ENCODE peak calls at places on chromosome 14, in four cellular contexts. One of them, this sample, is unnamed. For H4K20me1, the result is how much of the 10 kb centered on the place peaks cover.

GRCh38 chr14:29426083-29426482 is 501.6 kb downstream of the PRKD1 start:
- DNase-seq in HepG2: no peak
- DNase-seq in K562: no peak
- DNase-seq in GM12878: no peak
- DNase-seq in this sample: no peak

GRCh38 chr14:65981192-65981843 is 504.9 kb upstream of the CCDC196 start:
- DNase-seq in HepG2: no peak
- DNase-seq in K562: no peak
- DNase-seq in GM12878: no peak
- DNase-seq in this sample: no peak

GRCh38 chr14:52244997-52245396 is 22.5 kb upstream of the PTGDR start:
- DNase-seq in HepG2: no peak
- DNase-seq in K562: no peak
- DNase-seq in GM12878: no peak
- DNase-seq in this sample: no peak

GRCh38 chr14:92340938-92341337 is 18.0 kb downstream of the SLC24A4 start:
- DNase-seq in HepG2: no peak
- DNase-seq in K562: no peak
- DNase-seq in GM12878: no peak
- DNase-seq in this sample: no peak

GRCh38 chr14:53016491-53016890 is 65.6 kb upstream of the FERMT2 start:
- DNase-seq in HepG2: no peak
- DNase-seq in K562: no peak
- DNase-seq in GM12878: no peak
- DNase-seq in this sample: no peak

GRCh38 chr14:64502476-64503183 is 1.0 kb downstream of the ZBTB25 start:
- DNase-seq in HepG2: no peak
- DNase-seq in K562: no peak
- DNase-seq in GM12878: no peak
- DNase-seq in this sample: no peak

GRCh38 chr14:92121207-92121669 is 268 bp downstream of the NDUFB1 start:
- DNase-seq in HepG2: peak
- DNase-seq in K562: no peak
- DNase-seq in GM12878: no peak
- DNase-seq in this sample: no peak

GRCh38 chr14:89501381-89501780 is 84.3 kb upstream of the FOXN3 start:
- DNase-seq in HepG2: no peak
- DNase-seq in K562: no peak
- DNase-seq in GM12878: no peak
- DNase-seq in this sample: no peak

GRCh38 chr14:90398315-90398811 is 1.5 kb downstream of the CALM1 start:
- DNase-seq in HepG2: no peak
- DNase-seq in K562: no peak
- DNase-seq in GM12878: no peak
- DNase-seq in this sample: peak

GRCh38 chr14:96160030-96160912 is 44.4 kb upstream of the BDKRB2 start:
- DNase-seq in HepG2: no peak
- DNase-seq in K562: no peak
- DNase-seq in GM12878: no peak
- DNase-seq in this sample: no peak
- TF ChIP-seq FOXM1 in HepG2: no peak
- TF ChIP-seq FOXM1 in K562: no peak
- TF ChIP-seq FOXM1 in GM12878: no peak
- TF ChIP-seq FOXM1 in this sample: no peak

DNA sequence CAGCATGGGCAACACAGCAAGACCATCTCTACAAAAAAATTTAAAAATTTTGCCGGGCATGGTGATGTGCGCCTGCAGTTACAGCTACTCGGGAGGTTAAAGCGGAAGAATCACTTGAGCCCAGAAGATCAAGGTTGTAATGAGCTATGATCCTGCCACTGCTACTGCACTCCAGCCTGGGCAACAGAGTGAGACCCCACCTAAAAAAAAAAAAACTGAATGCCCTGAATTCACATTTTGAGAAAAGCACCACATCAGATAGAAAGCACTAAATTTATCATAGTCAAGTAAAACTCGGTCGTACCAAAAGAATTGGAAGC is 24.1 kb upstream of the AP4S1 start:
- DNase-seq in HepG2: no peak
- DNase-seq in K562: no peak
- DNase-seq in GM12878: no peak
- DNase-seq in this sample: no peak
- H4K20me1 ChIP-seq in HepG2: half or more
- H4K20me1 ChIP-seq in K562: under half
- H4K20me1 ChIP-seq in GM12878: under half
- H4K20me1 ChIP-seq in this sample: half or more

GRCh38 chr14:80567905-80568512 is 356.7 kb upstream of the DIO2 start:
- DNase-seq in HepG2: no peak
- DNase-seq in K562: no peak
- DNase-seq in GM12878: no peak
- DNase-seq in this sample: no peak
- TF ChIP-seq FOXM1 in HepG2: no peak
- TF ChIP-seq FOXM1 in K562: no peak
- TF ChIP-seq FOXM1 in GM12878: no peak
- TF ChIP-seq FOXM1 in this sample: no peak

DNA sequence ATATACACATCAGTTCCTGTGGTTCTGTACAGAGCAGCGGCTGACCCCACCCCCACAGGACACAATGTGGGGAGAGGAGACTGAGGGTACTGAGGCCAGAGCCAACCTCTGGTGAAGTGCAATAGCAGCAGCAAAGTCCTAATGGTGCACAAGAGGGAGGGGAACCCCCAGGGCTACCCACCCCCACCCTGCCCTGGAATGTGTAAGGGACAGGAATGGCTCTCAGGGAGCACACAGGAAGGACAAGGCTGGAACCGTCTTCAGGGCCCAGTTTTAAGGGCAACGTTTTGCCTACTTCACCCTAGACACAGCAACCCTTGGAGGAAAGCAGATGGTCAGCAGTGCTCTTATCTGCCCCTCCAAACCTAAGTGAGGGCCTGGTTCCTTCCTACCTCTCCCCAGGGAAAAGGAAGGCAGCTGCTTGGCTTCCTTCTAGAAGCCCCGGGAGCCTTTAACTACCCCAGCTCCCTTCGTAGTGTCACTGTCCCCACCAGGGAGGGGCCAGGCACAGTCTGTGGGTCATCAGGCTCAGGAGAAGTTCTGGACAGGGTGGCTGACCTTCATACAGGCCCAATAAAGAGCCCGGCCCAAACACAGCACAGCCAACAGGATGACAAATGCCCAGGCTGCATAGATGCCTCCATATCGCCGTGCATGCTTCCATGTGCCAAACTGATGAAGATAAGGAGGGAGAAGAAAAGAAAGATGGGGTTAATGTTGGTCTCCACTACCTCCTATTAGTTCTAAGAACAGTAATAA is 3.0 kb downstream of the PIP4P1 start:
- DNase-seq in HepG2: no peak
- DNase-seq in K562: no peak
- DNase-seq in GM12878: no peak
- DNase-seq in this sample: no peak
- H4K20me1 ChIP-seq in HepG2: under half
- H4K20me1 ChIP-seq in K562: under half
- H4K20me1 ChIP-seq in GM12878: under half
- H4K20me1 ChIP-seq in this sample: under half

GRCh38 chr14:21771671-21772070 is 98.1 kb upstream of the OR4E1 start:
- DNase-seq in HepG2: no peak
- DNase-seq in K562: no peak
- DNase-seq in GM12878: no peak
- DNase-seq in this sample: no peak

GRCh38 chr14:21768875-21769257 is 95.2 kb upstream of the OR4E1 start:
- DNase-seq in HepG2: no peak
- DNase-seq in K562: no peak
- DNase-seq in GM12878: no peak
- DNase-seq in this sample: no peak

DNA sequence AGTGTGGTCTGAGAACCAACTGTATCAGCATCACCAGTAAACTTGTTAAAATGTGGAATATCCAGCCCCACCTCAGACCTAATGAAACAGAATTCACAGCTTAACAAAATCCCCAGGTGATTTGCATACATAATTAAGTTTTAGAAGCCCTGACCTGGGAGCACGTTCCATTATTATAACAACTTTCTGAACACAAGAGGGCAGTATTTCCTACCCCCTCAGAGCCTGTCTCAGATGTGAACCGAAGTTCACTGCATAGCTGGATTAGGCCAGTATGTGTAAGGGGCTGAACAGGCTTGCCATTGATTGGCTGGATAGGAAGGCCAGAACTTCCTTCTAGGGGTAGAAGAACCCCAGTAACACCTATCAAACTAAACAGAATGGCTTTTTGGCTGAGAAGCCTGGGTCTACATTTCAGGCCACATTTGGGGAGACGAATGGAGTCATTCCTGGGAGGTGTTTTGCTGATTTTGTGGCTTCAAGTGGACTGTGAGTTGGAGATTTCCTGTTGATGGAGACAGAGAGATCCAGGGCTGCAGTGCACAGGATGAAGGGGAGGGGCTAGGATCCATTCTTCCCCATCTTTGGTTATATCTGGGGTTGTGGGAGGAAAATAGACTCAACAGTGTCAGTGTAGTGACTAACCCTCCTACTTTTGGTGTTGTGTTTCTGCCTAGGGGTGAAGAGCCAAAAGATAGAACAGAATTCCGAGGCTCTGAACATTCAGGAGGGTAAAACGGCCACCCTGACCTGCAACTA is 94.7 kb upstream of the OR4E1 start:
- DNase-seq in HepG2: peak
- DNase-seq in K562: peak
- DNase-seq in GM12878: peak
- DNase-seq in this sample: peak
- TF ChIP-seq FOXM1 in HepG2: no peak
- TF ChIP-seq FOXM1 in K562: no peak
- TF ChIP-seq FOXM1 in GM12878: no peak
- TF ChIP-seq FOXM1 in this sample: no peak

DNA sequence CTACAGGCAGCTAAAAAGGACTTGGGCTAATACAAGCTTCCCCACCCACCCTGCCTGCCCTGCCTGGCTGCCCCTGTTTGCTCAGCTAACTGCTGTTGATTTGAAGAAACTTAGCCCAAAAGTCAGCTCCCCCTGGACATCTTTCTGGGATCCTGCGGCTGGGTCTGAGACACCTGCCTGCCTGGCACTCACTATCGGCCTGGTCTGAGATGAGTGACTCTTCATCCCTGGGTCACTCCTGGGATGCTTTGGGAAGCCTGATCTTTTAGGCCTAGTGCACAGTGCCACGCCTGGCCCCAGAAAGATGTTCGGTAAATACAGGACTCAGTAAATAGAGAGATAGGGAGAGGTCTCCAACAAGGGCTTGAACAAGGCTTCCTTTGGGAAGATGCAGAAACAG is 211.3 kb upstream of the DIO3 start:
- DNase-seq in HepG2: no peak
- DNase-seq in K562: no peak
- DNase-seq in GM12878: no peak
- DNase-seq in this sample: no peak
- H4K20me1 ChIP-seq in HepG2: under half
- H4K20me1 ChIP-seq in K562: under half
- H4K20me1 ChIP-seq in GM12878: under half
- H4K20me1 ChIP-seq in this sample: under half

GRCh38 chr14:36521598-36522345 is 1.7 kb upstream of the NKX2-1 start:
- DNase-seq in HepG2: no peak
- DNase-seq in K562: no peak
- DNase-seq in GM12878: no peak
- DNase-seq in this sample: no peak
- TF ChIP-seq FOXM1 in HepG2: no peak
- TF ChIP-seq FOXM1 in K562: no peak
- TF ChIP-seq FOXM1 in GM12878: no peak
- TF ChIP-seq FOXM1 in this sample: no peak

DNA sequence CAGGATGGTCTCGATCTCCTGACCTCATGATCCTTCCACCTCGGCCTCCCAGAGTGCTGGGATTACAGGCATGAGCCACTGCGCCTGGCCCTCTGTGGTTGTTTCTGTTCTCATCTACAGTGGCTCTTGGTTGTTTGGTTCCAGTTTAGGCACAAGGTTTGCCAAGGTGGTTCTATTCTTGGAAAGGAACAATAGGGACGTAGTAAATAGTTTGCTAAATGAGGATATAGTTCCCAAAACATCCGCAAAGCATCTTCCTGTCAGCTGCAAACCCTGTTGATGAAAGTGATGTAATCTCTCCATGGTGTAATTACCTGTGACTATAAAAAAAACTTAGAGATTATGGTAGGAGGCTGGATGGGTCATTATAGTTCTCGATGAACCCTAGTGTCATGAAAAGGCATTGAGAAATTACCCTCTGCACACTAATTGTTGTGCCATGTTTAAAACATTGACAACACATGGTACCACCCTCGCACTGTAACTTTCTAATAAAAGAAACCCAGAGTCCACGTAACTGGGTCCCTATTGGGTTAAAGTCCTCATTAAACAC is 52.9 kb downstream of the SUSD6 start:
- DNase-seq in HepG2: no peak
- DNase-seq in K562: no peak
- DNase-seq in GM12878: no peak
- DNase-seq in this sample: no peak
- H4K20me1 ChIP-seq in HepG2: under half
- H4K20me1 ChIP-seq in K562: under half
- H4K20me1 ChIP-seq in GM12878: under half
- H4K20me1 ChIP-seq in this sample: under half

GRCh38 chr14:60266021-60266937 is 17.3 kb downstream of the PPM1A start:
- DNase-seq in HepG2: peak
- DNase-seq in K562: peak
- DNase-seq in GM12878: no peak
- DNase-seq in this sample: no peak
- TF ChIP-seq FOXM1 in HepG2: no peak
- TF ChIP-seq FOXM1 in K562: no peak
- TF ChIP-seq FOXM1 in GM12878: no peak
- TF ChIP-seq FOXM1 in this sample: no peak

DNA sequence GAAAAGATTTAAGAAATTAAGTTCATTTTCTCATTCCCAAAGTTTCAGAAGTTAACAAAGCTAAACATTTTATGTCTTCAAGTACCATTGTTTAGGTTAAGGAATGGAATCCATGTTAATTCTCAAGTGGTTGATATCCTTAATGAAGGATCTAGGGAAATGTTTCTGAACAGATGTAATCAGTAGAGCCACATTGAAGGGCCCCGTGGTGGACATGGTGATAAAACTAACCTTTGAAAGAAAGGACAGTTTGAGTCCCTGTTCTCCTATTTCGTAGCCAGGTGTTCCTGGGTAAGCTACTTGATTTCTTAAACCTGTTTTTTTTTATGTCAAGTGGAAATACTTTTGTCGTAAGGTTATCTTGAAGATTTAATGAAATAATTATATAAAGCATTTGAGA is 4.6 kb downstream of the PPM1A start:
- DNase-seq in HepG2: no peak
- DNase-seq in K562: peak
- DNase-seq in GM12878: no peak
- DNase-seq in this sample: no peak
- H4K20me1 ChIP-seq in HepG2: under half
- H4K20me1 ChIP-seq in K562: under half
- H4K20me1 ChIP-seq in GM12878: under half
- H4K20me1 ChIP-seq in this sample: half or more

This sample was measured in SK-N-SH.